ENCODE peak calls at places on chromosomes 13 and 19, in nine cellular contexts. Q, F, G, M, A, R, T, S and J are unnamed samples.

GRCh38 chr19:28009696-28010095 is 1203.3 kb downstream of the UQCRFS1 start:
- DNase-seq in T (no peak), S (no peak), G (peak; percentile 28), Q (no peak), A (no peak), R (no peak), F (no peak), M (no peak), J (no peak)

GRCh38 chr19:29375429-29376093 is 150.2 kb upstream of the VSTM2B start:
- DNase-seq in A (no peak), F (no peak), G (no peak), R (no peak), M (no peak), S (no peak), Q (no peak), T (no peak), J (no peak)

GRCh38 chr19:40576585-40577451 is at the start of gene SHKBP1:
- DNase-seq in F (peak; percentile 96), R (peak; percentile 85), Q (peak; percentile 97), S (peak; percentile 91), G (peak; percentile 96), T (peak; percentile 92), M (peak; percentile 87), A (peak; percentile 100), J (peak; percentile 92)

GRCh38 chr19:10305139-10305806 is 4.3 kb downstream of the ZGLP1 start:
- DNase-seq in G (no peak), A (no peak), S (peak; percentile 40), T (no peak), F (no peak), Q (no peak), R (no peak), M (no peak), J (peak; percentile 68)

GRCh38 chr19:41144403-41144802 is 30.2 kb downstream of the CYP2F1 start:
- DNase-seq in R (peak; percentile 8), F (peak; percentile 84), A (peak; percentile 55), T (peak; percentile 71), Q (peak; percentile 73), S (peak; percentile 73), M (peak; percentile 50), G (peak; percentile 69), J (peak; percentile 83)

GRCh38 chr19:39426170-39426569 is 9.6 kb downstream of the RPS16 start:
- DNase-seq in S (no peak), T (no peak), A (no peak), F (no peak), G (no peak), R (no peak), Q (no peak), M (no peak), J (no peak)

GRCh38 chr19:14619404-14619803 is 36.5 kb downstream of the CLEC17A start:
- DNase-seq in R (no peak), A (no peak), F (no peak), Q (no peak), G (no peak), S (no peak), T (no peak), M (no peak), J (no peak)

GRCh38 chr13:43464578-43465264 is 322.1 kb downstream of the ENOX1 start:
- DNase-seq in T (no peak), R (no peak), S (no peak), A (no peak), M (no peak), Q (no peak), F (no peak), G (no peak), J (no peak)

GRCh38 chr13:29508130-29508873 is 87.2 kb downstream of the SLC7A1 start:
- DNase-seq in S (peak; percentile 83), Q (peak; percentile 71), R (peak; percentile 49), G (peak; percentile 85), T (peak; percentile 77), A (peak; percentile 93), F (peak; percentile 87), M (peak; percentile 70), J (peak; percentile 80)

GRCh38 chr13:32650705-32651311 is 64.6 kb downstream of the PDS5B start:
- DNase-seq in T (peak; percentile 23), F (peak; percentile 44), A (peak; percentile 21), G (peak; percentile 73), Q (peak; percentile 75), S (peak; percentile 61), R (peak; percentile 41), M (peak; percentile 45), J (peak; percentile 59)

GRCh38 chr13:71867101-71867814 is at the start of gene DACH1:
- DNase-seq in S (peak; percentile 58), F (peak; percentile 36), A (peak; percentile 21), Q (peak; percentile 96), R (no peak), M (peak; percentile 40), T (no peak), G (peak; percentile 65), J (peak; percentile 83)

GRCh38 chr13:66375756-66376155 is 854.4 kb downstream of the PCDH9 start:
- DNase-seq in Q (no peak), R (no peak), S (no peak), G (no peak), T (no peak), A (no peak), M (no peak), F (no peak), J (peak; percentile 14)

GRCh38 chr19:16206637-16207036 is 8.9 kb downstream of the AP1M1 start:
- DNase-seq in R (no peak), Q (no peak), A (no peak), T (no peak), S (no peak), M (no peak), G (no peak), F (no peak), J (no peak)

GRCh38 chr19:1929051-1929742 is 11.8 kb upstream of the CSNK1G2 start:
- DNase-seq in M (peak; percentile 22), R (peak; percentile 46), Q (peak; percentile 87), T (peak; percentile 94), F (peak; percentile 84), G (peak; percentile 63), S (peak; percentile 58), A (peak; percentile 91), J (peak; percentile 65)

GRCh38 chr13:95677564-95678386 is 836 bp downstream of the DNAJC3 start:
- DNase-seq in F (no peak), S (no peak), M (peak; percentile 56), T (no peak), R (no peak), Q (peak; percentile 55), A (peak; percentile 19), G (peak; percentile 38), J (peak; percentile 39)

GRCh38 chr13:24328145-24328544 is 18.8 kb downstream of the C1QTNF9 start:
- DNase-seq in F (no peak), R (no peak), S (no peak), T (no peak), Q (no peak), A (no peak), G (no peak), M (no peak), J (no peak)

GRCh38 chr13:45331123-45331619 is 9.8 kb downstream of the TPT1 start:
- DNase-seq in Q (peak; percentile 70), F (no peak), G (no peak), S (no peak), M (no peak), T (no peak), A (no peak), R (no peak), J (no peak)

GRCh38 chr13:28719656-28720055 is 886 bp upstream of the SLC46A3 start:
- DNase-seq in A (peak; percentile 65), Q (no peak), T (no peak), F (no peak), G (peak; percentile 68), M (no peak), R (no peak), S (peak; percentile 89), J (peak; percentile 70)

GRCh38 chr13:28408235-28408848 is 86.6 kb downstream of the FLT1 start:
- DNase-seq in S (peak; percentile 7), A (no peak), Q (no peak), G (no peak), R (no peak), M (peak; percentile 75), F (peak; percentile 80), T (no peak), J (no peak)

GRCh38 chr13:30569901-30570576 is 47.7 kb upstream of the USPL1 start:
- DNase-seq in M (no peak), S (peak; percentile 92), Q (no peak), F (peak; percentile 42), A (peak; percentile 65), G (peak; percentile 96), R (peak; percentile 5), T (no peak), J (peak; percentile 99)

GRCh38 chr13:58051807-58052375 is 420.3 kb downstream of the PCDH17 start:
- DNase-seq in F (no peak), G (no peak), S (no peak), T (no peak), A (no peak), M (no peak), R (no peak), Q (no peak), J (no peak)